ENCODE peak calls at places on chromosomes 13 and 19, in five cellular contexts. E is ACHN, R is Panc1, O is type B pancreatic cell, K is NCI-H1105. J is an unnamed sample.

GRCh38 chr13:111668451-111668850 is 348.0 kb downstream of the TEX29 start:
- DNase-seq in E (no peak), R (no peak), K (no peak), O (peak), J (no peak)

GRCh38 chr19:11268783-11269267 is 6.5 kb upstream of the DOCK6 start:
- DNase-seq in R (no peak), K (no peak), O (no peak), E (no peak), J (peak)

GRCh38 chr19:41933693-41934426 is 5.6 kb upstream of the ERFL start:
- DNase-seq in K (no peak), O (no peak), E (no peak), R (no peak), J (no peak)

GRCh38 chr13:23384111-23384510 is 49.4 kb downstream of the SACS start:
- DNase-seq in K (no peak), E (peak), O (no peak), R (no peak), J (no peak)

GRCh38 chr13:98447881-98448641 is 128.8 kb downstream of the STK24 start:
- DNase-seq in K (no peak), R (no peak), O (no peak), E (no peak), J (peak)

GRCh38 chr13:45200701-45201230 is at the start of gene KCTD4:
- DNase-seq in R (no peak), O (no peak), K (no peak), E (no peak), J (no peak)

GRCh38 chr13:28574617-28575142 is 79.8 kb upstream of the FLT1 start:
- DNase-seq in R (no peak), K (no peak), E (peak), O (no peak), J (no peak)

GRCh38 chr13:111911754-111912452 is 155.0 kb upstream of the SOX1 start:
- DNase-seq in E (no peak), K (peak), R (no peak), O (peak), J (no peak)

GRCh38 chr19:4815426-4816387 is 15.8 kb downstream of the TICAM1 start:
- DNase-seq in K (peak), O (peak), E (peak), R (peak), J (peak)

GRCh38 chr19:17560205-17560595 is 4.8 kb downstream of the COLGALT1 start:
- DNase-seq in E (no peak), R (no peak), O (no peak), K (no peak), J (no peak)

GRCh38 chr19:50505856-50506611 is 5.0 kb downstream of the JOSD2 start:
- DNase-seq in K (no peak), O (no peak), E (no peak), R (no peak), J (no peak)

GRCh38 chr19:35533822-35534521 is 716 bp downstream of the GAPDHS start:
- DNase-seq in O (no peak), K (no peak), R (no peak), E (no peak), J (no peak)

GRCh38 chr13:51315658-51316057 is 23.8 kb upstream of the SERPINE3 start:
- DNase-seq in E (no peak), O (no peak), R (no peak), K (no peak), J (no peak)

GRCh38 chr13:40626566-40626965 is 39.9 kb downstream of the FOXO1 start:
- DNase-seq in O (no peak), E (no peak), R (no peak), K (no peak), J (no peak)

GRCh38 chr19:46404039-46404883 is 9.1 kb downstream of the CCDC8 start:
- DNase-seq in E (peak), R (no peak), O (no peak), K (no peak), J (peak)

GRCh38 chr13:111280666-111281577 is 39.5 kb upstream of the TEX29 start:
- DNase-seq in R (no peak), O (no peak), K (no peak), E (no peak), J (no peak)